ENCODE peak calls at places on chromosome 5, in four cellular contexts. A, G, B and S are unnamed samples.

GRCh38 chr5:150238646-150239045 is 48.8 kb downstream of the SLC6A7 start:
- DNase-seq in G (no peak), B (no peak), A (no peak), S (no peak)

GRCh38 chr5:32805966-32806626 is 95.0 kb downstream of the NPR3 start:
- DNase-seq in A (peak; percentile 75), B (no peak), G (no peak), S (no peak)

GRCh38 chr5:122354293-122354692 is 42.3 kb downstream of the SNCAIP start:
- DNase-seq in G (no peak), A (no peak), B (no peak), S (no peak)

GRCh38 chr5:88880196-88880595 is 2.8 kb downstream of the MEF2C start:
- DNase-seq in B (no peak), G (no peak), A (no peak), S (no peak)

GRCh38 chr5:154806176-154806575 is 44.2 kb downstream of the FAXDC2 start:
- DNase-seq in G (no peak), B (no peak), A (no peak), S (no peak)

GRCh38 chr5:74673011-74673790 is 11.8 kb upstream of the HEXB start:
- DNase-seq in A (peak; percentile 50), B (no peak), G (no peak), S (peak; percentile 29)

GRCh38 chr5:40676643-40677333 is 2.9 kb upstream of the PTGER4 start:
- DNase-seq in A (no peak), B (no peak), G (no peak), S (no peak)

GRCh38 chr5:27810458-27810857 is 772.1 kb upstream of the CDH9 start:
- DNase-seq in B (no peak), A (no peak), G (no peak), S (no peak)

GRCh38 chr5:65981969-65982368 is 55.6 kb downstream of the ERBIN start:
- DNase-seq in G (no peak), A (no peak), B (no peak), S (no peak)

GRCh38 chr5:59843511-59844230 is 49.9 kb downstream of the PDE4D start:
- DNase-seq in A (no peak), G (no peak), B (no peak), S (peak; percentile 0)

GRCh38 chr5:69105996-69106906 is 12.4 kb downstream of the SLC30A5 start:
- DNase-seq in B (no peak), A (no peak), G (no peak), S (no peak)

GRCh38 chr5:29796018-29796417 is 1397.5 kb upstream of the CDH6 start:
- DNase-seq in A (no peak), G (peak; percentile 58), B (no peak), S (no peak)

GRCh38 chr5:128228506-128228905 is 144.9 kb downstream of the SLC12A2 start:
- DNase-seq in G (no peak), B (no peak), A (no peak), S (no peak)

GRCh38 chr5:105924366-105924765 is 1746.4 kb downstream of the EFNA5 start:
- DNase-seq in B (no peak), G (no peak), A (no peak), S (no peak)

GRCh38 chr5:167894631-167895472 is 396.6 kb upstream of the WWC1 start:
- DNase-seq in G (no peak), B (peak; percentile 2), A (no peak), S (no peak)

GRCh38 chr5:32612134-32612888 is 27.0 kb downstream of the SUB1 start:
- DNase-seq in G (no peak), B (no peak), A (no peak), S (no peak)

GRCh38 chr5:83253731-83254130 is 176.4 kb downstream of the XRCC4 start:
- DNase-seq in A (no peak), G (no peak), B (no peak), S (no peak)

GRCh38 chr5:142280066-142281011 is 44.5 kb downstream of the SPRY4 start:
- DNase-seq in B (peak; percentile 77), A (no peak), G (peak; percentile 48), S (peak; percentile 83)

GRCh38 chr5:72138943-72139467 is 31.7 kb downstream of the MAP1B start:
- DNase-seq in B (no peak), G (peak; percentile 21), A (no peak), S (no peak)

GRCh38 chr5:77390795-77391194 is 101.3 kb downstream of the WDR41 start:
- DNase-seq in A (no peak), G (no peak), B (no peak), S (peak; percentile 27)

GRCh38 chr5:102222772-102223171 is 73.3 kb downstream of the SLCO4C1 start:
- DNase-seq in A (peak; percentile 7), B (no peak), G (no peak), S (peak; percentile 96)

GRCh38 chr5:126864042-126864688 is 87.2 kb downstream of the LMNB1 start:
- DNase-seq in G (peak; percentile 89), B (peak; percentile 55), A (no peak), S (no peak)

GRCh38 chr5:139658928-139659667 is 10.9 kb downstream of the CXXC5 start:
- DNase-seq in A (peak; percentile 70), G (no peak), B (no peak), S (no peak)

DNA sequence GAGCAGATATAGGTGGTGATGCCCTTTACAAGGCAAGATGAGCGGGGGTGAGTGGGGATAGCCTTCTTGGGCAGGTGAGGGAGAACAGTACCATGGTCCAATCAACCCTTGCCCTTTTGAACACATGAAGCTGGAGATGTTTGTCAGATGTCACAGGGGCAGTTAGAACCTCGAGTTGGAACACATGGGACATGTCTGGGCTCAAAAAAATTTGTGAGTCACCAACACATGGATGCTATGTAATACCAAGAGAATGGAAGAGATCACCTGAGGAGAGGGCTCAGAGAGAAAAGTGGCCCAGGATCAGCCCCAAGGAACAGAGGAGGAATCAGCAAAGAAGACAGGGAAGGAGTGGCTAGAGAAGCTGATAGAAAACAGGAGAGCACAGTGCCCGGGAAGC is 4.7 kb downstream of the PHYKPL start:
- DNase-seq in A (no peak), G (no peak), B (no peak), S (no peak)
- TF ChIP-seq PHF8 in A (no peak), G (no peak), B (no peak), S (no peak)

DNA sequence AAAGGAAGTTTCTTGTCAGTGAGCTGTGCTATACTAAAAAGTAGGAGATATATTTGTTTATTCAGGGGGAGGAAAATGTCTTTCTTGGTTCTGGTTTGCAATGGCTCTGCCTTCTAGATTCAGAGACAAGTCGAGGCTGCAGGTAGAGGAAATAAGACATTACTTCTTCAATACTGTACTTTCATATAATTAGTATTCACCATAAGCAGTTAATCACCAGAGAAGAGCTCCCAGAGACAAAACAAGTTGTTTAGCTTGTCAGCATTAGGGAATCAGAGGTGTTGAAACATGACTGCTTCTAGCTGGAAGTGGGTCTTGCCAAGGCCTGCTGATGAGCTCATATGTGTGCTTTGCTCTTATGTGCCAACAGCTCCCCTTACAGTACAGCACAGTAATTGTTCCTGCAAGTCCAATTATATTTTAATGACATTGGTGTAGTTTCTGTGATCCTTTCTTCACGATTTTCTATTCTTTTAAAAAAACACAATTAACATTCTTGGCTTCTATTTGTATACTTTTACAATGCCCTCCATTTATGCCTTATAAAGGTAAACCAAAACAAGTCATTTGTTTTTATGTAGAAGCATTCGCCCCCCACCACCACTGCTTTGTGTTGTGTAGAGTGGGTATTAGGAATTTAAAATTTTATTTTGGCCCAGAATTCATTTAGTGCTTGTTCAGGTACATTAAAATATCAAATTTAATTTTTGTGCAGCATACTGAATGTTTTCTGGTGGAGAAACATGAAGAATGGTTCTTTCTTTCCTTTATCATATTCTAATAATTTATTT is 112.2 kb downstream of the RPS23 start:
- DNase-seq in A (peak; percentile 93), B (no peak), G (peak; percentile 19), S (peak; percentile 71)
- TF ChIP-seq PHF8 in A (no peak), B (no peak), G (no peak), S (no peak)

DNA sequence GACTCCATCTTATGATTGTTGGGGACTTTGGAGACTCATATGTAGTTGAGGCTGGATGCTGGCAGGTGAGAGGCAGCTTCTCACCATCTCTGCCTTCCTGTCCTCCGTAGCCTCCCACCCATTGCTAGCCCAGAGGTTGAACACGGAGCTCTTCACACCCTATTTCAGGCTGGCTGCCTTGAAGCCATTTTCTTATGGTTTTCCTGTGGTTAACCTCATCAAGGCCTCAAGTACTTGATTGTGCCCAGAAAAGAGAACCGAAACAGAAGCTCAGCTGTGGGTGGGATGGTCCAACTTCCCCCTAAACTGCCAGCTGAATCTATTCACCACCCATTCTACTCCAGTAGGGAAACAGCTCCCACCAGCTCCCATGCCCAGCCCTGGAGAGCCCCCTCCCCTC is 102.9 kb downstream of the LIFR start:
- DNase-seq in G (no peak), A (no peak), B (no peak), S (no peak)
- TF ChIP-seq PHF8 in G (no peak), A (no peak), B (no peak), S (no peak)

GRCh38 chr5:179504600-179505396 is 45.6 kb upstream of the RUFY1 start:
- DNase-seq in B (no peak), G (no peak), A (no peak), S (peak; percentile 94)
- TF ChIP-seq PHF8 in B (no peak), G (no peak), A (no peak), S (peak; percentile 60)

DNA sequence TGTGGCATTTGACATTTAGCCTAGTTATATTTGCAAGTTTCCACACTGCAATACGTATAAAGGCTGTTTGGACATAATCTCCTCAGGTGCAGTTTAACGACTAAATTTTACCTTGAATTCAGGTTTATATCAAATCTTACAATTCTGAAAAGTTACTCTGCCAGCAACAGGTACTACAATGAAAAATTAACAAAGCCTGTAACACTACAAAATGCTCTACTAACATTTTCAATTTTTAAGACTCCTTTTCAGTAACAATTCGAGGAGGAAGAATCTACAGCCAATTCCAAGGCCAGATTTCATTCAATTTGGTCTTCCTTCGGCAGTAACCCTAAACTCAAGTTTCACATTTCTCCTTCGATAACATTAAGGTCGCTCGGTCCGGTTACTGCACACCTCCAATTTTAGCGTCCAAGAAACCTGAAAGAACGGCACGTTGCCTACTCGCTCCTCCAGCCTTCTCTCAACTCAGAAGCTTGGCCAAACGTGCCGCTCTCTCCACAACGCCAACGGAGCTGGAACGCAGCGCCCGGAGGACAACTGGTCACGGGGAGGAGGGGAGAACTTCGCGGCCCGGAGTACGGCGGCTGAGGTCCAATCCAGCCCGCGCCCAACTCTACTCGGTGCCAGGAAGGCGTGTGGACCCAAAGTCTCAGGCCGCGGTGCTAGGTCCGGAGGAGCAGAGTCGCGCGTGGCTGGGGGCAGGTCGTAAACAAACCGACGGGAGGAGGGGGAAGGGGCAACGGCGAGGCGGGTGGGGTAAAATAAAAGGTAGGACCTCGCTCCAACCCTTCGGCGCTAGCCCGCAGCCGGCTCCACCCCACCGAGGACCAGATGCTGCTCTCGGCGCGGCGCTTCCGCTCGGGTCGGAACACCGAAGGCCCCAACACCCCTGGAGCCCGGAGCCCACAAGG is 681 bp downstream of the FNIP1 start:
- DNase-seq in G (no peak), B (peak; percentile 73), A (peak; percentile 39), S (peak; percentile 32)
- TF ChIP-seq PHF8 in G (no peak), B (no peak), A (no peak), S (no peak)